ENCODE peak calls at places on chromosomes 2 and 18, in six cellular contexts. D is right cardiac atrium, X is activated T-helper 1 cell treated with Interleukin-2 at 50 U/mL for 16 hours, O is aorta, C is uterus, Z is GM20000. S is an unnamed sample.

GRCh38 chr2:127105656-127106456 is 1.1 kb downstream of the BIN1 start:
- DNase-seq in C (no peak), D (peak; percentile 80), Z (no peak), X (no peak), O (peak; percentile 80), S (no peak)

GRCh38 chr18:58867281-58867961 is 2.7 kb downstream of the ZNF532 start:
- DNase-seq in D (no peak), O (no peak), C (no peak), Z (no peak), X (no peak), S (no peak)

GRCh38 chr2:127404466-127405251 is 13.6 kb upstream of the PROC start:
- DNase-seq in O (no peak), C (no peak), X (no peak), D (peak; percentile 21), Z (no peak), S (no peak)

GRCh38 chr18:60675801-60676200 is 303.2 kb upstream of the MC4R start:
- DNase-seq in O (no peak), Z (no peak), D (no peak), X (no peak), C (no peak), S (peak; percentile 95)

GRCh38 chr2:111045771-111046444 is 74.8 kb upstream of the BCL2L11 start:
- DNase-seq in C (no peak), Z (no peak), X (no peak), O (no peak), D (no peak), S (no peak)

GRCh38 chr18:25815659-25816058 is 274.8 kb downstream of the SS18 start:
- DNase-seq in C (no peak), X (no peak), O (no peak), Z (no peak), D (no peak), S (no peak)

GRCh38 chr2:54609241-54609640 is 114.2 kb upstream of the EML6 start:
- DNase-seq in X (no peak), C (no peak), D (no peak), O (no peak), Z (no peak), S (no peak)

GRCh38 chr2:70981421-70981820 is 3.0 kb downstream of the ANKRD53 start:
- DNase-seq in X (no peak), C (no peak), Z (no peak), O (no peak), D (no peak), S (no peak)

GRCh38 chr18:70132999-70133398 is 72.5 kb downstream of the RTTN start:
- DNase-seq in X (no peak), D (no peak), C (no peak), Z (no peak), O (no peak), S (no peak)

GRCh38 chr2:218983971-218984238 is 1.1 kb downstream of the FEV start:
- DNase-seq in X (no peak), C (no peak), O (no peak), Z (peak; percentile 25), D (no peak), S (no peak)

GRCh38 chr2:9941196-9941995 is 10.1 kb upstream of the GRHL1 start:
- DNase-seq in C (no peak), D (no peak), X (no peak), Z (no peak), O (no peak), S (no peak)

GRCh38 chr2:11543337-11544216 is 9.7 kb downstream of the GREB1 start:
- DNase-seq in O (no peak), C (no peak), X (no peak), Z (no peak), D (no peak), S (no peak)

GRCh38 chr2:169714699-169715098 is 18.9 kb upstream of the KLHL23 start:
- DNase-seq in C (no peak), O (no peak), Z (no peak), D (no peak), X (no peak), S (no peak)

GRCh38 chr2:224009605-224010330 is 29.3 kb downstream of the SERPINE2 start:
- DNase-seq in Z (no peak), O (no peak), C (no peak), X (no peak), D (no peak), S (no peak)

GRCh38 chr2:195312662-195313061 is 344.4 kb upstream of the SLC39A10 start:
- DNase-seq in D (no peak), C (no peak), O (no peak), Z (no peak), X (no peak), S (no peak)

GRCh38 chr18:68532328-68532885 is 182.5 kb downstream of the TMX3 start:
- DNase-seq in C (no peak), Z (no peak), X (no peak), O (no peak), D (no peak), S (no peak)

GRCh38 chr2:232075859-232076258 is 114.3 kb downstream of the DIS3L2 start:
- DNase-seq in O (no peak), C (no peak), Z (no peak), X (no peak), D (no peak), S (no peak)

GRCh38 chr2:60560734-60561649 is 7.5 kb upstream of the BCL11A start:
- DNase-seq in X (no peak), Z (peak; percentile 55), O (no peak), C (no peak), D (no peak), S (no peak)

GRCh38 chr2:232238108-232238507 is 140.4 kb upstream of the ALPP start:
- DNase-seq in O (no peak), Z (no peak), D (no peak), C (no peak), X (no peak), S (no peak)

GRCh38 chr18:43563780-43564179 is 286.5 kb upstream of the SYT4 start:
- DNase-seq in C (no peak), D (no peak), Z (peak; percentile 6), X (no peak), O (no peak), S (peak; percentile 56)

GRCh38 chr18:74516271-74517235 is 17.7 kb upstream of the CNDP1 start:
- DNase-seq in Z (no peak), X (no peak), C (no peak), O (no peak), D (no peak), S (no peak)

GRCh38 chr2:223316346-223316745 is 264.4 kb downstream of the KCNE4 start:
- DNase-seq in Z (no peak), D (no peak), X (no peak), O (no peak), C (no peak), S (no peak)

GRCh38 chr2:119544075-119545031 is at the start of gene CFAP221:
- DNase-seq in D (peak; percentile 92), X (no peak), Z (peak; percentile 72), C (peak; percentile 32), O (peak; percentile 93), S (peak; percentile 37)

S was measured in NCI-H1105.